ENCODE peak calls at places on chromosomes 6 and 20, in eight cellular contexts. Z, D, F, G, T, I, B and J are unnamed samples.

GRCh38 chr6:143556529-143556928 is 45.0 kb upstream of the FUCA2 start:
- DNase-seq in Z (no peak), F (no peak), B (peak; percentile 89), G (no peak), T (no peak), I (no peak), D (peak; percentile 99), J (no peak)

GRCh38 chr20:57680934-57681914 is 28.6 kb downstream of the PMEPA1 start:
- DNase-seq in D (no peak), I (no peak), G (no peak), T (no peak), F (no peak), Z (no peak), B (no peak), J (no peak)

GRCh38 chr20:10639051-10639761 is 34.6 kb downstream of the JAG1 start:
- DNase-seq in G (no peak), Z (no peak), F (no peak), D (peak; percentile 27), B (peak; percentile 31), I (no peak), T (peak; percentile 51), J (no peak)

GRCh38 chr6:25485820-25486559 is 166.0 kb upstream of the SCGN start:
- DNase-seq in T (no peak), Z (peak; percentile 66), B (no peak), G (no peak), I (peak; percentile 94), D (peak; percentile 23), F (no peak), J (no peak)

GRCh38 chr6:3455490-3456394 is 1.1 kb downstream of the SLC22A23 start:
- DNase-seq in Z (no peak), B (no peak), F (peak; percentile 15), D (peak; percentile 1), I (no peak), T (peak; percentile 55), G (no peak), J (no peak)

GRCh38 chr6:91678679-91679078 is 1091.8 kb upstream of the MAP3K7 start:
- DNase-seq in Z (no peak), D (no peak), G (no peak), I (peak; percentile 85), F (no peak), T (no peak), B (no peak), J (no peak)

GRCh38 chr20:37081717-37082289 is 14.0 kb downstream of the RBL1 start:
- DNase-seq in G (no peak), I (no peak), B (peak; percentile 52), D (peak; percentile 6), Z (no peak), T (peak; percentile 3), F (no peak), J (no peak)

GRCh38 chr6:154593122-154593521 is 82.6 kb upstream of the CNKSR3 start:
- DNase-seq in I (peak; percentile 92), B (no peak), T (no peak), D (no peak), F (no peak), G (no peak), Z (peak; percentile 44), J (no peak)

GRCh38 chr6:43910638-43911353 is 140.8 kb downstream of the VEGFA start:
- DNase-seq in I (no peak), B (peak; percentile 88), F (peak; percentile 76), T (no peak), Z (no peak), G (peak; percentile 85), D (peak; percentile 80), J (no peak)